ENCODE peak calls at places on chromosomes 16 and 17, in six cellular contexts. B, U, E, S, Z and H are unnamed samples. For H3K9me3, the result is how much of the 10 kb centered on the place peaks cover.

GRCh38 chr16:87297918-87298631 is 19.1 kb downstream of the C16orf95 start:
- DNase-seq in U (peak), Z (peak), E (peak), B (peak), S (no peak), H (peak)

GRCh38 chr17:81494984-81495383 is 17.6 kb downstream of the ACTG1 start:
- DNase-seq in S (no peak), Z (peak), E (peak), B (peak), U (peak), H (no peak)

GRCh38 chr17:13395346-13395745 is 206.4 kb downstream of the HS3ST3A1 start:
- DNase-seq in Z (no peak), E (no peak), B (no peak), S (no peak), U (peak), H (no peak)

GRCh38 chr16:2465653-2466415 is 5.3 kb upstream of the NTN3 start:
- DNase-seq in B (peak), E (peak), S (no peak), Z (peak), U (peak), H (no peak)

GRCh38 chr16:11241480-11242204 is 14.4 kb downstream of the SOCS1 start:
- DNase-seq in E (no peak), S (no peak), U (no peak), Z (no peak), B (no peak), H (no peak)

GRCh38 chr17:1042486-1042885 is 45.6 kb downstream of the TIMM22 start:
- DNase-seq in U (no peak), Z (no peak), E (no peak), S (no peak), B (no peak), H (no peak)

GRCh38 chr17:76997981-76998531 is 129.9 kb downstream of the MGAT5B start:
- DNase-seq in Z (no peak), B (no peak), E (peak), S (peak), U (no peak), H (no peak)

GRCh38 chr17:27654654-27655524 is 23.9 kb downstream of the LGALS9 start:
- DNase-seq in Z (peak), U (peak), E (peak), S (peak), B (peak), H (peak)

GRCh38 chr16:3564130-3564888 is 12.9 kb downstream of the NLRC3 start:
- DNase-seq in B (no peak), U (no peak), Z (no peak), E (no peak), S (no peak), H (no peak)

GRCh38 chr16:31699601-31700000 is 171.9 kb downstream of the AHSP start:
- DNase-seq in Z (no peak), S (no peak), U (no peak), E (no peak), B (no peak), H (no peak)

DNA sequence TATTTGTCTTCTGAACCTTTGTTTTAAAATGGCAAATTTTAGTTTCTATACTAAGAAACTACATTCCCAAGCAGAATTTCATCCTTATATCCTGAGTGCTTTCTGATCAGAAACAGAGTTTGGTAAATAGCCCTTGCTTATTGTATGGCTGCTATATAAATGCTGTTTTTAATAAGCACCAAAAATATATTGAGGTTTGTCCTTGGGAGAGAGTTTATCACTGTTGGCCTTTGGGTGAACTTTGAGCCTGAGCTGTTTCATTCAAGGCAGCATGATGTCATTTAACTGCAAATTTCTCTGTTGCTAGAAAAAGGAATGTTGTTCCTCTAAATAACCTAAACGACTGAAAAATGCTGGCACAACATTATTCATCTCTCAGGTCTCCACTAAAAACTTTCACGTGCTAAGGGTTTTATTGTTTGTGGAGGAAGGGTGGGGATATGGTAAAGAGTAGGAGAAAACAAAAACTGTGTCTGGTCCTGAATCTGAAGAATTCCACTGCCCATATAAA is 334.3 kb upstream of the TBX2 start:
- DNase-seq in U (peak), E (no peak), Z (no peak), B (no peak), S (peak), H (peak)
- TF ChIP-seq EZH2phosphoT487 in U (no peak), E (no peak), Z (no peak), B (no peak), S (no peak), H (no peak)

GRCh38 chr16:719815-720506 is 985 bp upstream of the ANTKMT start:
- DNase-seq in S (no peak), U (peak), E (peak), Z (peak), B (no peak), H (no peak)
- H3K4me2 ChIP-seq in S (peak), U (peak), E (peak), Z (peak), B (peak), H (peak)

GRCh38 chr17:82948957-82949356 is 109.1 kb upstream of the ZNF750 start:
- DNase-seq in U (no peak), S (no peak), B (no peak), Z (no peak), E (no peak), H (no peak)
- H3K9me3 ChIP-seq in U (under half), S (under half), B (under half), Z (under half), E (under half), H (under half)

DNA sequence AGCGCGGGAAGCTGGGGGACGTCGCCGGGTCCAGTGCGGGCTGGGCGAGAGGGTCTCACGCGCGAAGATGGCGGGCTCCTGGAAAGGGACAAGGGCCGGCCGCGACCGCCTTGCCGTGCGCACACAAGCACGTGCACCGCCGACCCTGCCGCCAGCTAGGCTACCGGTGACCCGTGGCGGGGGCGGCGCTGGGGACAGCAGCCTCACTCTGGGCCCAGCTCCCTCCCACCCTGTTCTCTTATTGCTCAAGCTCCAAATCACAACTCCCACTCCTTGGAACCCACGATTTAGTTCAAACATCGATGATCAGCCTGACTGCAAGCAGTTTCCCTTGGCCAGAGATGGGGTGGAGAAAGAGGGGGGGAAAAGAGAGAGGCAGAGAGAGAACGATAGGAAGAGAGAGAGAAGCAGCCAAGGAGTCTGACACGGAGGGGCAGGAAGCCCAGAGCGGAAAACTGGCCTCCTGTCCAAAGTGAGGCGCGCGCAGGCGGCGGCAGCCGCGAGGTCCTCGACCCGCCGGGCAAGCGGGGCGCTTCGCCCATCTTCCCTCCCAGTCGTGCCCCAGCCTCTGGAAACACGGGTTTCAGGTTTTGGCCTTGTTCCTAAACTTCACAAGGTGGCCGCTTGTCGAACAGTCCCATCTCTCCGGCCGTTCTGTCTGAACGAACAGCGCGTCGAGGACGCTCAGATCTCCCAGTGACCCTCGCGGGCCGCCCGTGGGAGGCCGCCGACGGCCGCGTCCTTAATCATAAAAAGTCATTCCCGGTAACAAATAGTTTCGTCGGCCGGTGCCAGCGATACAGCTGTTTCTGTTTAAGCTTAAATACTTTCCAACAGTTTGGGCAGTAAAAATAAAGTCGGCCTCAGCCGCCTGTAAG is 1.7 kb upstream of the CBX8 start:
- DNase-seq in E (no peak), U (peak), Z (no peak), B (peak), S (no peak), H (peak)
- TF ChIP-seq EZH2phosphoT487 in E (peak), U (peak), Z (peak), B (peak), S (no peak), H (no peak)

DNA sequence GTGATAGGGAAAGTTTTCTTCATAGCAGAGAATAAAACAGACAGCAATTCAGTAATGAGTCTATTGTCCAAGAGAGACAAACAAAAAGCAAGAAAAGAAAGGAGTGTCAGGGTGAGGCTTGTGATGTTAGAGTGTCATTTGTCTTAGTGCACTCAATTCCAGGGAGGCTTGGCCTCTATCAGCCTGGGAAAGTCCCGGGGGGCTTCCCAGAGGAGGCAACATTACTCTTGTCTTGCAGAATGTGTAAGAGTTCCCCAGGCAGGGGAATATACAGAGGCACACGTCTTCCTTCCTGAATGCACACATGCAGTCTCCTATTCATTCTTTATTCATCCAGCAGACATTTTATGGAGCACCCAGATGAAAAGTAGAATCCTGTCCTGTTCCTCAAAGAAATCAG is 20.8 kb downstream of the CACNG4 start:
- DNase-seq in U (no peak), E (no peak), Z (no peak), B (no peak), S (no peak), H (no peak)
- H3K4me2 ChIP-seq in U (no peak), E (no peak), Z (no peak), B (no peak), S (no peak), H (no peak)

GRCh38 chr16:60717808-60718207 is 1318.4 kb downstream of the CDH8 start:
- DNase-seq in E (no peak), B (no peak), S (no peak), Z (no peak), U (no peak), H (no peak)
- H3K9me3 ChIP-seq in E (under half), B (under half), S (under half), Z (under half), U (under half), H (under half)